ENCODE peak calls at places on chromosomes 7 and 10, in four cellular contexts. Y, K, Q and U are unnamed samples.

GRCh38 chr7:81478664-81479063 is 291.2 kb downstream of the HGF start:
- DNase-seq in Y (peak; percentile 77), K (no peak), Q (no peak), U (no peak)

GRCh38 chr10:3655528-3655927 is 129.5 kb downstream of the KLF6 start:
- DNase-seq in Y (no peak), K (no peak), Q (no peak), U (no peak)

GRCh38 chr10:100396605-100397004 is 49.6 kb downstream of the SCD start:
- DNase-seq in Y (no peak), K (no peak), Q (no peak), U (no peak)

GRCh38 chr10:106582291-106582690 is 582.2 kb downstream of the SORCS1 start:
- DNase-seq in Y (no peak), K (peak; percentile 7), Q (peak; percentile 8), U (no peak)

GRCh38 chr7:80309971-80310549 is 175.4 kb downstream of the GNAI1 start:
- DNase-seq in Y (no peak), K (no peak), Q (no peak), U (no peak)

GRCh38 chr10:126243306-126243705 is 145.0 kb downstream of the ADAM12 start:
- DNase-seq in Y (no peak), K (no peak), Q (no peak), U (no peak)

GRCh38 chr10:121216721-121217181 is 365.6 kb downstream of the WDR11 start:
- DNase-seq in Y (no peak), K (peak; percentile 19), Q (no peak), U (no peak)

GRCh38 chr10:91552706-91553105 is 80.2 kb downstream of the PPP1R3C start:
- DNase-seq in Y (no peak), K (no peak), Q (peak; percentile 43), U (no peak)

GRCh38 chr10:21173964-21174669 is 277.0 kb upstream of the NEBL start:
- DNase-seq in Y (no peak), K (peak; percentile 88), Q (peak; percentile 82), U (no peak)

GRCh38 chr7:80018941-80019808 is 115.5 kb upstream of the GNAI1 start:
- DNase-seq in Y (peak; percentile 43), K (peak; percentile 80), Q (peak; percentile 59), U (no peak)

GRCh38 chr10:126252884-126253612 is 135.2 kb downstream of the ADAM12 start:
- DNase-seq in Y (no peak), K (no peak), Q (peak; percentile 53), U (no peak)

GRCh38 chr7:27605689-27606269 is 56.9 kb downstream of the HIBADH start:
- DNase-seq in Y (peak; percentile 39), K (no peak), Q (peak; percentile 55), U (no peak)

GRCh38 chr7:17274551-17275245 is 23.8 kb upstream of the AHR start:
- DNase-seq in Y (no peak), K (no peak), Q (no peak), U (no peak)

GRCh38 chr10:97327348-97328294 is 6.9 kb downstream of the FRAT2 start:
- DNase-seq in Y (peak; percentile 96), K (no peak), Q (peak; percentile 88), U (no peak)

GRCh38 chr10:44253769-44254462 is 131.0 kb downstream of the CXCL12 start:
- DNase-seq in Y (peak; percentile 49), K (no peak), Q (peak; percentile 44), U (no peak)

GRCh38 chr10:6046458-6047325 is 15.5 kb downstream of the IL2RA start:
- DNase-seq in Y (no peak), K (no peak), Q (no peak), U (no peak)

GRCh38 chr7:131183611-131184119 is 144.0 kb upstream of the MKLN1 start:
- DNase-seq in Y (no peak), K (no peak), Q (no peak), U (no peak)

GRCh38 chr7:113775401-113775800 is 143.4 kb downstream of the PPP1R3A start:
- DNase-seq in Y (no peak), K (no peak), Q (no peak), U (no peak)

GRCh38 chr10:29471483-29471859 is 163.3 kb downstream of the SVIL start:
- DNase-seq in Y (no peak), K (no peak), Q (no peak), U (no peak)

GRCh38 chr10:59991661-59992060 is 85.3 kb upstream of the CCDC6 start:
- DNase-seq in Y (no peak), K (no peak), Q (peak; percentile 80), U (no peak)

GRCh38 chr10:14586901-14587300 is 187.8 kb downstream of the FAM107B start:
- DNase-seq in Y (no peak), K (no peak), Q (no peak), U (no peak)

DNA sequence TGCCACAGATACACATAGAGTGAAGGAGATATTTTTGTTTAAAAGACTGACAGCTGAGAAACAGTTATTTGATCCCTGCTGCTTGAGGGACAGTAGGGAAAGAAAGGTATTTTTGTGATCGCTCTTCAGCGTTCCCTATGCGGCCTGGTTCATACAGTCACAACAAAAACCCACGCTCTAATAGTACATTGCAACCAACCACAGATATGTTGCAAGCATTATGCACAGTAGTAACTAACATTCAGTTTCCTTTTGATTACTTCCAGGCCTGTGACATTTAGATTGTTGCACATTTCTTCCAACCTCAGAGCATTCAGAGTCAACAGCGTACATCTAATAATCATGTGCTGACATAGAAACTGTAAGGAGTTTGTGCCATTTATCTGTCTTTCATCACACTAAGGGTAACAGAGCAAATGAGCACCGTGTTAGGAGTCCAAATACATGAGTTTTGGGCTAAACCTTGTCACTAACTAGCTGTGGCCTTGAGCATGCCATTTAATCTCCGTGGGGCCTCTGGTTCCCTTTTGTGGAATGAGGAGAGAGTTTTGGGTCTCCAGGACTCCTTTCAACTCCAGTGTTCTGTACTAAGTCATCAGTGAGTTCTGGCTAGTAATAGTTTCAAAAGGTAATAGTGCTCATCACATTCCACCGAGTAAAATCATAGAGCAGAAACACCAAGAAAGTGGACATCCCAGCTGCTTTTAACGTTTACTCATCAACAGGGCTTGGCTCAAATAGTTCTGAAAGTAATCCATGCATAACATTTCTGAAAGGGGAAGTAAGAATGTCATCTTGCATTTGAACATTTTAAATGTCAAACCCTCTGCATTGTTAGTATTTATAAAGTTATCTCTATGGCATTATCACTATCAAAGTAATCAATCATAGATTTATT is 99.0 kb upstream of the FZD1 start:
- DNase-seq in Y (no peak), K (no peak), Q (no peak), U (peak; percentile 24)
- TF ChIP-seq PBX3 in Y (no peak), K (peak; percentile 68), Q (no peak), U (no peak)

GRCh38 chr7:55046582-55047347 is 27.9 kb downstream of the EGFR start:
- DNase-seq in Y (no peak), K (no peak), Q (no peak), U (no peak)
- TF ChIP-seq PBX3 in Y (no peak), K (no peak), Q (no peak), U (no peak)

DNA sequence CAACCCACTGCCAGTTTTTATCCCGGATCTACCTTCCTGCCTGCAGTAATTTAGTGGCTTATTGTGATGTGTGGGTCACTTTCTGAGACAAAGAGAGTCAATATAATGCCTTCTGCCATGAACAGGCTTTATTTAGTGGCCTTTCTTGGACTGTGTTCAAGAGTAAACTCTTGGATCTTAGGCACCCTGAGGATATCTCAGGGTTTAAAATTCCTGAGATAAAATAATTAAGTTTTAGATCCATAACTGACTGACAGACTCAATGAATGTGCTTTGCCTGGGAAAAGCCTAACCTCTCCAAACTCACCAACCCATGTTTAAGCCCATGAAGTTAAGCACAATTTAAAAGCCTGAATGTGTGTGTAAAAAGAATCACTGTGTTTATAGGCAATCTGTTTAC is 564.3 kb downstream of the LRMDA start:
- DNase-seq in Y (no peak), K (no peak), Q (no peak), U (no peak)
- TF ChIP-seq PBX3 in Y (no peak), K (no peak), Q (no peak), U (no peak)

GRCh38 chr10:71492871-71493270 is 96.2 kb downstream of the CDH23 start:
- DNase-seq in Y (no peak), K (no peak), Q (no peak), U (no peak)
- TF ChIP-seq PBX3 in Y (no peak), K (no peak), Q (no peak), U (no peak)

DNA sequence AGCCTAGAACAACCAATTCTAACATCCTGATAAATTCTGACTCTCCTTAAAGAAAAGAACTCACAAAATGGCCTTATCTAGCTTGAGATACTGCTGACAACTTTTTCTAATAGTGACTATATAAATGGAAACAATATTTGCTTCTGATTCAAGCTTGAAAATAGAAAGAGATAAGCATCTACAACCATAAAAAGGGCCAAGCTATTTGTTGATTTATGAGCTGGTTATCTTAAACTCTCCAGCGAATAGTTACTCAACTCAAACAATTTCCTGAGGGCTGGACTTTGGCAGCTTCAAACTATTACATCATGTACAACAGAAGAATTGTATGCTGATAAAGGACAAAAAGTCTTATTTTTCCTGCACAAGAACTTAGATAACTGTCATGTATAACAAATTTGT is 4.6 kb downstream of the USP54 start:
- DNase-seq in Y (peak; percentile 93), K (peak; percentile 10), Q (peak; percentile 50), U (no peak)
- TF ChIP-seq PBX3 in Y (no peak), K (peak; percentile 93), Q (no peak), U (no peak)

GRCh38 chr7:20241491-20242261 is 24.5 kb upstream of the MACC1 start:
- DNase-seq in Y (peak; percentile 20), K (no peak), Q (no peak), U (peak; percentile 68)
- TF ChIP-seq PBX3 in Y (no peak), K (peak; percentile 84), Q (no peak), U (no peak)

GRCh38 chr10:104406715-104407517 is 53.3 kb downstream of the CFAP58 start:
- DNase-seq in Y (peak; percentile 17), K (peak; percentile 44), Q (peak; percentile 35), U (no peak)
- TF ChIP-seq PBX3 in Y (no peak), K (no peak), Q (no peak), U (no peak)

GRCh38 chr10:17024461-17024860 is 105.2 kb downstream of the CUBN start:
- DNase-seq in Y (no peak), K (no peak), Q (no peak), U (no peak)

GRCh38 chr10:17026686-17027485 is 102.7 kb downstream of the CUBN start:
- DNase-seq in Y (no peak), K (no peak), Q (no peak), U (peak; percentile 35)

GRCh38 chr10:17023386-17024298 is 106.0 kb downstream of the CUBN start:
- DNase-seq in Y (peak; percentile 48), K (no peak), Q (peak; percentile 71), U (peak; percentile 69)

GRCh38 chr10:17022898-17023297 is 106.7 kb downstream of the CUBN start:
- DNase-seq in Y (no peak), K (no peak), Q (no peak), U (no peak)

DNA sequence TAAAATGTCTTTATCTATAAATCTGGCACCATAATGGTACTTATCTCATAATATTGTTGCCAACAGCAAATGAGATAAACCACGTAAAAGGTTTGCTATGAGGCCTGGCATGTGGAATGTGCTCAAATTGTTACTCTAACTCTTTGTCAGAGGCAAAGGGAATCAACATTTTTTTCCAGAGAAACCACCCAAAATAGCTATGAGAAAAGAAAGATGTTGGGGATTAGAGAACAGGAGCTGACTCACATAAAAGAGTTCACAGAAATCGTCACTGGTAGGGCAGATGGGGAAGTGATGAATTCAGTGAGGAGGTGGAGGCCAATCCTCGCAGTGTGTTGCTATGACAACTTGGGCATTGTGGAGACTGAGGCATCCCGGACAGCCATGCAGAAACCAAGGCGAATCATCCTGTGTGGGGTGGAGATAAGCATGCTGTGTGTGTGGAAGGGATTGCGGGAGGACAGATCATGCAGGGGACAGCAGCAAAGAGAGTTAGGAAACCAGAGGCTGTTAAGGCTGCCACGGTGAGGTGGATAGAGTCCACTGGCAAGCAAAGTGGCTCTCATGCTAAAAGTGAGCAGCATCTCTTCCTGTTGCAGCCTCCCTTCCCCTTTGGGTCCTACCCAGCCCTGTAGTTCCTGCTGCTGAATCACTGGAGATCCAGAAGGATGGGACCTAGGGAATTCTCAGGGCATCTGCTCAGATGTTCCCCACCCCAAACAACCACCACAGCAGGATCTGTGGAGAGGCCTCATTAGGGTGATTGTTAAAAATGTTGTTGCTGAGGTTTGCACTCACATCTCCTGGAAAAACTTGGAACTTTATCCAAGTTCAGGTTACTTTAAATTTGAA is 103.9 kb downstream of the CUBN start:
- DNase-seq in Y (peak; percentile 17), K (peak; percentile 19), Q (peak; percentile 46), U (no peak)
- TF ChIP-seq PBX3 in Y (no peak), K (peak; percentile 83), Q (no peak), U (no peak)